ENCODE peak calls at places on chromosomes 5 and 9, in seven cellular contexts. One of them, this sample, is unnamed.

GRCh38 chr9:81032831-81033230 is 656.5 kb downstream of the TLE1 start:
- DNase-seq in HuH-7.5: no peak
- DNase-seq in psoas muscle: no peak
- DNase-seq in NCI-H1092 treated with DMSO at 0.1 percent for 48 hours: no peak
- DNase-seq in retinal pigment epithelial cell: peak
- DNase-seq in cardiac fibroblast: peak
- DNase-seq in cardiac muscle cell: peak
- DNase-seq in this sample: no peak

GRCh38 chr5:23139338-23140171 is 286.4 kb upstream of the CDH12 start:
- DNase-seq in HuH-7.5: no peak
- DNase-seq in cardiac muscle cell: peak
- DNase-seq in retinal pigment epithelial cell: no peak
- DNase-seq in cardiac fibroblast: peak
- DNase-seq in psoas muscle: no peak
- DNase-seq in NCI-H1092 treated with DMSO at 0.1 percent for 48 hours: peak
- DNase-seq in this sample: peak

GRCh38 chr5:127562252-127562651 is 44.8 kb downstream of the PRRC1 start:
- DNase-seq in retinal pigment epithelial cell: no peak
- DNase-seq in NCI-H1092 treated with DMSO at 0.1 percent for 48 hours: peak
- DNase-seq in cardiac fibroblast: peak
- DNase-seq in HuH-7.5: no peak
- DNase-seq in psoas muscle: no peak
- DNase-seq in cardiac muscle cell: peak
- DNase-seq in this sample: peak

GRCh38 chr9:109031241-109031640 is 17.9 kb upstream of the CTNNAL1 start:
- DNase-seq in retinal pigment epithelial cell: no peak
- DNase-seq in cardiac fibroblast: peak
- DNase-seq in NCI-H1092 treated with DMSO at 0.1 percent for 48 hours: no peak
- DNase-seq in psoas muscle: no peak
- DNase-seq in cardiac muscle cell: peak
- DNase-seq in HuH-7.5: no peak
- DNase-seq in this sample: no peak

GRCh38 chr9:120532475-120532874 is 47.5 kb downstream of the CDK5RAP2 start:
- DNase-seq in HuH-7.5: peak
- DNase-seq in psoas muscle: peak
- DNase-seq in NCI-H1092 treated with DMSO at 0.1 percent for 48 hours: no peak
- DNase-seq in cardiac muscle cell: peak
- DNase-seq in cardiac fibroblast: peak
- DNase-seq in retinal pigment epithelial cell: peak
- DNase-seq in this sample: peak

GRCh38 chr9:99445377-99445891 is 223.4 kb downstream of the SEC61B start:
- DNase-seq in cardiac fibroblast: peak
- DNase-seq in psoas muscle: peak
- DNase-seq in cardiac muscle cell: peak
- DNase-seq in retinal pigment epithelial cell: no peak
- DNase-seq in NCI-H1092 treated with DMSO at 0.1 percent for 48 hours: no peak
- DNase-seq in HuH-7.5: no peak
- DNase-seq in this sample: no peak

GRCh38 chr9:98864257-98865180 is 57.0 kb downstream of the GALNT12 start:
- DNase-seq in cardiac muscle cell: peak
- DNase-seq in cardiac fibroblast: peak
- DNase-seq in NCI-H1092 treated with DMSO at 0.1 percent for 48 hours: no peak
- DNase-seq in psoas muscle: peak
- DNase-seq in retinal pigment epithelial cell: no peak
- DNase-seq in HuH-7.5: no peak
- DNase-seq in this sample: no peak

GRCh38 chr9:105138306-105138801 is 106.1 kb upstream of the SLC44A1 start:
- DNase-seq in cardiac muscle cell: peak
- DNase-seq in NCI-H1092 treated with DMSO at 0.1 percent for 48 hours: no peak
- DNase-seq in HuH-7.5: no peak
- DNase-seq in retinal pigment epithelial cell: no peak
- DNase-seq in cardiac fibroblast: peak
- DNase-seq in psoas muscle: no peak
- DNase-seq in this sample: no peak

This sample was measured in A673.